ENCODE peak calls at places on chromosomes 11 and 22, in six cellular contexts. One of them, this sample, is unnamed.

GRCh38 chr11:30128269-30128932 is 102.4 kb upstream of the FSHB start:
- DNase-seq in GM23338: peak; percentile 68
- DNase-seq in PC-3: peak; percentile 51
- DNase-seq in MM.1S: no peak
- DNase-seq in GM23248: peak; percentile 80
- DNase-seq in SK-N-SH: peak; percentile 20
- DNase-seq in this sample: peak; percentile 45

GRCh38 chr11:74371269-74372039 is 26.8 kb downstream of the PGM2L1 start:
- DNase-seq in GM23338: no peak
- DNase-seq in PC-3: peak; percentile 94
- DNase-seq in MM.1S: no peak
- DNase-seq in GM23248: peak; percentile 48
- DNase-seq in SK-N-SH: no peak
- DNase-seq in this sample: no peak

GRCh38 chr22:19125474-19126308 is 3.5 kb upstream of the DGCR2 start:
- DNase-seq in GM23338: no peak
- DNase-seq in PC-3: no peak
- DNase-seq in MM.1S: no peak
- DNase-seq in GM23248: no peak
- DNase-seq in SK-N-SH: no peak
- DNase-seq in this sample: no peak

GRCh38 chr11:83881428-83881827 is 595.3 kb upstream of the CCDC90B start:
- DNase-seq in GM23338: no peak
- DNase-seq in PC-3: peak; percentile 4
- DNase-seq in MM.1S: no peak
- DNase-seq in GM23248: peak; percentile 10
- DNase-seq in SK-N-SH: peak; percentile 4
- DNase-seq in this sample: no peak

GRCh38 chr11:124900464-124900863 is 2.8 kb upstream of the ROBO4 start:
- DNase-seq in GM23338: no peak
- DNase-seq in PC-3: peak; percentile 98
- DNase-seq in MM.1S: no peak
- DNase-seq in GM23248: peak; percentile 96
- DNase-seq in SK-N-SH: peak; percentile 5
- DNase-seq in this sample: no peak

GRCh38 chr11:48020092-48020755 is 39.9 kb downstream of the PTPRJ start:
- DNase-seq in GM23338: no peak
- DNase-seq in PC-3: no peak
- DNase-seq in MM.1S: no peak
- DNase-seq in GM23248: no peak
- DNase-seq in SK-N-SH: no peak
- DNase-seq in this sample: no peak

GRCh38 chr22:42621505-42622002 is 6.9 kb upstream of the POLDIP3 start:
- DNase-seq in GM23338: peak; percentile 96
- DNase-seq in PC-3: peak; percentile 69
- DNase-seq in MM.1S: peak; percentile 55
- DNase-seq in GM23248: peak; percentile 90
- DNase-seq in SK-N-SH: peak; percentile 89
- DNase-seq in this sample: peak; percentile 93

GRCh38 chr22:43481528-43482309 is 69.9 kb downstream of the MPPED1 start:
- DNase-seq in GM23338: peak; percentile 48
- DNase-seq in PC-3: no peak
- DNase-seq in MM.1S: no peak
- DNase-seq in GM23248: no peak
- DNase-seq in SK-N-SH: no peak
- DNase-seq in this sample: peak; percentile 29

GRCh38 chr11:64608636-64609035 is 17.6 kb downstream of the SLC22A12 start:
- DNase-seq in GM23338: peak; percentile 27
- DNase-seq in PC-3: no peak
- DNase-seq in MM.1S: no peak
- DNase-seq in GM23248: no peak
- DNase-seq in SK-N-SH: no peak
- DNase-seq in this sample: peak; percentile 52

GRCh38 chr11:94133752-94134151 is 5.1 kb downstream of the PANX1 start:
- DNase-seq in GM23338: no peak
- DNase-seq in PC-3: no peak
- DNase-seq in MM.1S: no peak
- DNase-seq in GM23248: no peak
- DNase-seq in SK-N-SH: no peak
- DNase-seq in this sample: no peak
- H3F3A ChIP-seq in GM23338: no peaks in the 10 kb centered on the region
- H3F3A ChIP-seq in PC-3: peaks cover 8% of the 10 kb centered on the region
- H3F3A ChIP-seq in MM.1S: peaks cover 11% of the 10 kb centered on the region
- H3F3A ChIP-seq in GM23248: peaks cover 63% of the 10 kb centered on the region
- H3F3A ChIP-seq in SK-N-SH: peaks cover 33% of the 10 kb centered on the region
- H3F3A ChIP-seq in this sample: no peaks in the 10 kb centered on the region

GRCh38 chr11:10318527-10318802 is 13.6 kb downstream of the ADM start:
- DNase-seq in GM23338: peak; percentile 14
- DNase-seq in PC-3: no peak
- DNase-seq in MM.1S: peak; percentile 63
- DNase-seq in GM23248: no peak
- DNase-seq in SK-N-SH: no peak
- DNase-seq in this sample: no peak
- TF ChIP-seq EZH2phosphoT487 in GM23338: no peak
- TF ChIP-seq EZH2phosphoT487 in PC-3: no peak
- TF ChIP-seq EZH2phosphoT487 in MM.1S: no peak
- TF ChIP-seq EZH2phosphoT487 in GM23248: no peak
- TF ChIP-seq EZH2phosphoT487 in SK-N-SH: no peak
- TF ChIP-seq EZH2phosphoT487 in this sample: no peak

DNA sequence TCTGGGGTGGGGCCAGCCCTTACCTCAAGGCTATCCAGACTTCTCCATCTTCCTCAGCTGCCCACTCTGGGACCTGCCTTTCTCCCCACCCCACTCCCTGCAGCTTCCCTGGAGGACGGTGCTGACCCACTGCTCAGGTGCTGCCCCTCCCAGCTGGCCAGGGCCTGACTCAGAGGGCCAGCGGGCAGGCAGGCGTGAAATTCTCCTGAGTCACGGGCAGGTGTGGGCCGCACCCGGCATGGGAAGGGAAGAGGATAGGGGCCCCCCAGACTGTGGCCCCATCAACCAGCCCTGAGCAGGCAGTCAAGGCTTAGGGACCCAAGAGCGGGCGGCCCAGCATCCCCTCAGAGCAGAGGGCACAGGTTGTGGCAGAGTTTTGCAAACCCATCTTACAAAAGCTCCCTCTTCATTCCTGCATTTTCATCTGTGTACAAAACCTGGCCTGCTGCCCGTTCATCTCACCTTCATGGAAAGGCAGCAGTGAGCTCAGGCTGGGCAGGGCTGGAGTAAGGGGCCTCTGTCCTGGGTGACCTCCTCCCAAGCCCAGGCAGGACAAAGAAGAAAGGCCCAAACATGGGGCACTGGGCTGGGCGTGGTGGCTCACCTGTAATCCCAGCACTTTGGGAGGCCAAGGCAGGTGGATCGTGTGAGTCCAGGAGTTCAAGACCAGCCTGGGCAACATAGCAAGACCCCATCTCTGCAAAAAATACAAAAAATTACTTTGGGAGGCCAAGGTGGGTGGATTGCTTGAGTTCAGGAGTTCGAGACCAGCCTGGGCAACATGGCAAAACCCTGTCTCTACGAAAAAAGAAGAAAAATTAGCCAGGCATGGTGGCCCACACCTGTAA is 6.1 kb downstream of the RHOD start:
- DNase-seq in GM23338: no peak
- DNase-seq in PC-3: peak; percentile 92
- DNase-seq in MM.1S: no peak
- DNase-seq in GM23248: no peak
- DNase-seq in SK-N-SH: no peak
- DNase-seq in this sample: no peak
- H3F3A ChIP-seq in GM23338: no peaks in the 10 kb centered on the region
- H3F3A ChIP-seq in PC-3: no peaks in the 10 kb centered on the region
- H3F3A ChIP-seq in MM.1S: no peaks in the 10 kb centered on the region
- H3F3A ChIP-seq in GM23248: no peaks in the 10 kb centered on the region
- H3F3A ChIP-seq in SK-N-SH: no peaks in the 10 kb centered on the region
- H3F3A ChIP-seq in this sample: no peaks in the 10 kb centered on the region

DNA sequence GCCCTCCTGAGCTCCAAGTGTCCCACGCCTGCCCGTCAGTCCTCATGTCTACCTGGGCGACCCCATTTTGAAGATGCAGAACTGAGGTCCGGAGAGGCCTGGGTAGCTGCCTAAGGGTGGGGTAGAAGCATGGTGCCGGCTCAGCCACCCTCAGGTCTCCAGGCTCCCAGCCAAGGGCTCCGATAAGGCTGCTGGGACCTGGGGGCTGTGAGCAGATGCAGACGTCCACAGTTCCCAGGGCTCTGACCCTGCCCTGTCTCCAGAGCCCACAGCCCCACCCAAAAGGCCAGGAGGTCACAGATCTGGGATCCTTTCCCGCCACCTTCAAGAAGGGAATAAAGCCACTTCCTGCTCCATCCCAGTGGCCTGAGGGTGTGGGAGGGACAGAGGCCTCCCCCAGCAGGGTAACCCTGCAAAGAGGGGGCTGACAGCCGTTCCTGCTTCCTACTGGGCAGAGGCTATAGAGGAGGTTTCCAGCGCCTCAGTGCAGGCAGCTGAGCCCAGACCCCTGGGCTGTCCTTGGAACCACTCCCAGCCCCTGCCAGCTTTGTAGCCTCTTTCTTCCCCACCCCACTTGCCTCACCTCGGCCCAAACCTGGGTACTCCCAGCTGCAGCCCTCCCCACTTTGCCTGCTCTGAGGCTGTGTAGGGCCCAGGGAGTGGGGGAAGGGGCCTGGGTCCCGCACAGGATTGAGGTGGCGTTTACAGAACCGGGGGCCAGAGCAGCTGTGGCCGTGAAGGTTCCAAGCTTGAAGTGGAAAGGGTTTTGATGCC is 85.5 kb downstream of the CDKN1C start:
- DNase-seq in GM23338: no peak
- DNase-seq in PC-3: no peak
- DNase-seq in MM.1S: no peak
- DNase-seq in GM23248: no peak
- DNase-seq in SK-N-SH: no peak
- DNase-seq in this sample: no peak
- TF ChIP-seq EZH2phosphoT487 in GM23338: no peak
- TF ChIP-seq EZH2phosphoT487 in PC-3: no peak
- TF ChIP-seq EZH2phosphoT487 in MM.1S: no peak
- TF ChIP-seq EZH2phosphoT487 in GM23248: no peak
- TF ChIP-seq EZH2phosphoT487 in SK-N-SH: no peak
- TF ChIP-seq EZH2phosphoT487 in this sample: no peak

GRCh38 chr22:50419116-50419515 is 55.7 kb downstream of the SBF1 start:
- DNase-seq in GM23338: no peak
- DNase-seq in PC-3: no peak
- DNase-seq in MM.1S: no peak
- DNase-seq in GM23248: no peak
- DNase-seq in SK-N-SH: no peak
- DNase-seq in this sample: no peak
- H3F3A ChIP-seq in GM23338: no peaks in the 10 kb centered on the region
- H3F3A ChIP-seq in PC-3: no peaks in the 10 kb centered on the region
- H3F3A ChIP-seq in MM.1S: no peaks in the 10 kb centered on the region
- H3F3A ChIP-seq in GM23248: no peaks in the 10 kb centered on the region
- H3F3A ChIP-seq in SK-N-SH: no peaks in the 10 kb centered on the region
- H3F3A ChIP-seq in this sample: no peaks in the 10 kb centered on the region

DNA sequence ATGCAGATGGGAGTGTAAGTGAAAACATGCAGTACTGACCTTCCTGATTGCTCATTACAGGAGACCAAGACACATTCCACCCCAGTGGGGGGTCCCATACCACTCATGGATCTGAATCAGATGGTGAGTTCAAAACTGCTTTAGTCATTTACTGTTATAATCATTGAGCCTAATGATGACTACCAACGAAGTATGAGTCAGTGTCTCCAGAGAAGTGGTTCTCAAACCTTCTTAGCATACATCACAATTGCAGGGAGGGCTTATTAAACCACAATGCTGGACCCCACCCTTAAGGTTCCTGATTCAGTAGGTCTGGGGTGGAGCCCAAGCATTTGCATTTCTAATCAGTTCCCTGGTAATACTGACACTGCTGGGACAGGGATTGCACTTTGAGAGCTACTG is 75.8 kb downstream of the CD44 start:
- DNase-seq in GM23338: peak; percentile 81
- DNase-seq in PC-3: peak; percentile 82
- DNase-seq in MM.1S: no peak
- DNase-seq in GM23248: peak; percentile 98
- DNase-seq in SK-N-SH: no peak
- DNase-seq in this sample: peak; percentile 34
- TF ChIP-seq EZH2phosphoT487 in GM23338: no peak
- TF ChIP-seq EZH2phosphoT487 in PC-3: no peak
- TF ChIP-seq EZH2phosphoT487 in MM.1S: no peak
- TF ChIP-seq EZH2phosphoT487 in GM23248: no peak
- TF ChIP-seq EZH2phosphoT487 in SK-N-SH: no peak
- TF ChIP-seq EZH2phosphoT487 in this sample: no peak

GRCh38 chr11:69355959-69356702 is 62.2 kb downstream of the MYEOV start:
- DNase-seq in GM23338: no peak
- DNase-seq in PC-3: no peak
- DNase-seq in MM.1S: no peak
- DNase-seq in GM23248: no peak
- DNase-seq in SK-N-SH: no peak
- DNase-seq in this sample: no peak

GRCh38 chr11:69356703-69357457 is 62.9 kb downstream of the MYEOV start:
- DNase-seq in GM23338: no peak
- DNase-seq in PC-3: no peak
- DNase-seq in MM.1S: no peak
- DNase-seq in GM23248: no peak
- DNase-seq in SK-N-SH: no peak
- DNase-seq in this sample: no peak

GRCh38 chr11:69358398-69359080 is 64.6 kb downstream of the MYEOV start:
- DNase-seq in GM23338: no peak
- DNase-seq in PC-3: no peak
- DNase-seq in MM.1S: no peak
- DNase-seq in GM23248: no peak
- DNase-seq in SK-N-SH: no peak
- DNase-seq in this sample: no peak

GRCh38 chr11:69359735-69360470 is 65.9 kb downstream of the MYEOV start:
- DNase-seq in GM23338: no peak
- DNase-seq in PC-3: no peak
- DNase-seq in MM.1S: no peak
- DNase-seq in GM23248: peak; percentile 55
- DNase-seq in SK-N-SH: no peak
- DNase-seq in this sample: no peak

GRCh38 chr11:69357458-69358397 is 63.8 kb downstream of the MYEOV start:
- DNase-seq in GM23338: no peak
- DNase-seq in PC-3: no peak
- DNase-seq in MM.1S: no peak
- DNase-seq in GM23248: no peak
- DNase-seq in SK-N-SH: no peak
- DNase-seq in this sample: no peak
- H3F3A ChIP-seq in GM23338: no peaks in the 10 kb centered on the region
- H3F3A ChIP-seq in PC-3: no peaks in the 10 kb centered on the region
- H3F3A ChIP-seq in MM.1S: no peaks in the 10 kb centered on the region
- H3F3A ChIP-seq in GM23248: peaks cover 4% of the 10 kb centered on the region
- H3F3A ChIP-seq in SK-N-SH: peaks cover 4% of the 10 kb centered on the region
- H3F3A ChIP-seq in this sample: no peaks in the 10 kb centered on the region

GRCh38 chr11:45537617-45538016 is 127.8 kb downstream of the CHST1 start:
- DNase-seq in GM23338: no peak
- DNase-seq in PC-3: no peak
- DNase-seq in MM.1S: no peak
- DNase-seq in GM23248: peak; percentile 49
- DNase-seq in SK-N-SH: no peak
- DNase-seq in this sample: no peak
- TF ChIP-seq EZH2phosphoT487 in GM23338: no peak
- TF ChIP-seq EZH2phosphoT487 in PC-3: no peak
- TF ChIP-seq EZH2phosphoT487 in MM.1S: no peak
- TF ChIP-seq EZH2phosphoT487 in GM23248: no peak
- TF ChIP-seq EZH2phosphoT487 in SK-N-SH: no peak
- TF ChIP-seq EZH2phosphoT487 in this sample: no peak

This sample was measured in neural progenitor cell.